ENCODE peak calls at places on chromosomes 4 and X, in seven cellular contexts. K, M, J, Q, T, S and D are unnamed samples.
A peak's percentile ranks its signal among the peaks of the same experiment; 100 is the strongest.

GRCh38 chrX:73876897-73877296 is 313.9 kb downstream of the CHIC1 start:
- DNase-seq in K (no peak), Q (no peak), M (no peak), T (no peak), S (no peak), J (no peak), D (peak; percentile 0)

GRCh38 chr4:29309050-29309449 is 1411.1 kb upstream of the PCDH7 start:
- DNase-seq in Q (no peak), M (no peak), S (no peak), T (no peak), J (peak; percentile 33), K (no peak), D (no peak)

GRCh38 chr4:15989431-15989830 is 26.5 kb upstream of the FGFBP2 start:
- DNase-seq in S (no peak), J (no peak), M (no peak), Q (no peak), K (no peak), T (no peak), D (no peak)

GRCh38 chr4:178752954-178753525 is 1310.8 kb upstream of the AGA start:
- DNase-seq in J (no peak), M (no peak), T (no peak), S (no peak), Q (no peak), K (no peak), D (no peak)

GRCh38 chr4:167041524-167041923 is 192.8 kb downstream of the SPOCK3 start:
- DNase-seq in Q (no peak), J (no peak), M (no peak), K (no peak), T (no peak), S (no peak), D (no peak)

GRCh38 chrX:15242899-15243555 is 26.9 kb downstream of the ASB9 start:
- DNase-seq in Q (peak; percentile 24), M (peak; percentile 56), J (peak; percentile 51), K (peak; percentile 37), T (peak; percentile 5), S (peak; percentile 4), D (peak; percentile 62)

GRCh38 chr4:73901031-73901430 is 31.8 kb downstream of the CXCL1 start:
- DNase-seq in M (no peak), Q (no peak), J (no peak), S (no peak), T (no peak), K (no peak), D (no peak)

GRCh38 chr4:123416462-123416861 is 19.9 kb downstream of the SPRY1 start:
- DNase-seq in S (no peak), M (no peak), J (no peak), T (no peak), Q (no peak), K (no peak), D (no peak)

GRCh38 chr4:140242357-140243284 is 88.6 kb upstream of the MAML3 start:
- DNase-seq in M (peak; percentile 46), T (no peak), Q (peak; percentile 34), K (no peak), S (no peak), J (no peak), D (no peak)

GRCh38 chr4:140238353-140239041 is 84.5 kb upstream of the MAML3 start:
- DNase-seq in Q (peak; percentile 88), M (peak; percentile 91), K (peak; percentile 86), T (peak; percentile 63), S (peak; percentile 87), J (no peak), D (peak; percentile 72)

GRCh38 chr4:140239311-140239710 is 85.3 kb upstream of the MAML3 start:
- DNase-seq in M (no peak), J (no peak), T (no peak), Q (no peak), K (no peak), S (no peak), D (no peak)

GRCh38 chr4:140237616-140238352 is 83.8 kb upstream of the MAML3 start:
- DNase-seq in S (peak; percentile 72), K (peak; percentile 78), T (peak; percentile 50), Q (peak; percentile 66), J (peak; percentile 72), M (peak; percentile 80), D (peak; percentile 73)

DNA sequence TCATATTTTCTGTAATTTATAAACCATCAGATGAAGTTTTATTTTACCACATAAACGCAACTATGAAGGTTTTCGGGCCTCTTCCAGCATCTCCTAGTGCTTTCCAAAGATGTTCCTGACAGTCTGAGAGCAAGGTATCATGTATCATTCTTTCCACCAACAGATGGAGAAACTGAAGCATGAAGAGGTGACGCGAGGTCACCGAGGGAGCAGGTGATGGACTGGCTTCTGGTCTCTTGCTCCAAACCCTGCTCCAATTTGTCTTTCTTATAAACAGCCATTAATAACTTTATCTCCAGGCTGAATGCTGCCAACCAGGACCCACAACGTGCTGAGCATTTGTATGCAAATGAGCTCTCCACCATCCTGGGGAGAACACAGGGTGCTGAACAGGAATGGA is 86.3 kb upstream of the MAML3 start:
- DNase-seq in T (no peak), M (no peak), K (no peak), S (no peak), Q (no peak), J (no peak), D (no peak)
- H3K4me1 ChIP-seq in T (peaks cover 13% of the 10 kb centered on the region), M (peaks cover 27% of the 10 kb centered on the region), K (peaks cover 27% of the 10 kb centered on the region), S (peaks cover 38% of the 10 kb centered on the region), Q (peaks cover 22% of the 10 kb centered on the region), J (peaks cover 16% of the 10 kb centered on the region), D (peaks cover 3% of the 10 kb centered on the region)

DNA sequence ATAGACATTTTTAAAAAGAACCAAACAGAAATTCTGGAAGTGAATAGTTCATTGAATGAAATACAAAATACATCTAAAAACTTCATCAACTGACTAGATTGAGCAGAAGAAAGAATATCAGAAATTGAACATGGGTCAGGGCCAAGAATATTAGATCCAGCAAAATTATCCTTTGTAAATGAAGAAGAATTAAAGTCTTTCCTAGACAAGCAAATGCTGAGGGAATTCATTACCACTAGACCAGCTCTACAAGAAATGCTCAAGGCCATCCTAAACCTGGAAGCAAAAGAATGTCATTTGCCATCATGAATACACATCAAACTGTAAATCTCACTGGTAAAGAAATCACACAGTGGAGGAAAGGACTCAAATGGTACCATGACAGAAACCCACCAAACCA is 72.7 kb upstream of the RPL34 start:
- DNase-seq in M (no peak), K (no peak), S (no peak), T (no peak), J (no peak), Q (no peak), D (no peak)
- H3K9me3 ChIP-seq in M (no peaks in the 10 kb centered on the region), K (no peaks in the 10 kb centered on the region), S (peaks cover 36% of the 10 kb centered on the region), T (no peaks in the 10 kb centered on the region), J (peaks cover 33% of the 10 kb centered on the region), Q (no peaks in the 10 kb centered on the region), D (no peaks in the 10 kb centered on the region)

GRCh38 chr4:7898385-7898784 is 41.3 kb downstream of the AFAP1 start:
- DNase-seq in M (no peak), T (no peak), Q (no peak), J (peak; percentile 50), S (no peak), K (no peak), D (no peak)

GRCh38 chr4:7901274-7901845 is 38.3 kb downstream of the AFAP1 start:
- DNase-seq in J (no peak), S (no peak), K (no peak), M (no peak), T (no peak), Q (no peak), D (no peak)

GRCh38 chr4:7902101-7902553 is 37.5 kb downstream of the AFAP1 start:
- DNase-seq in J (no peak), S (no peak), T (no peak), K (no peak), M (no peak), Q (no peak), D (no peak)

GRCh38 chr4:7899184-7899583 is 40.5 kb downstream of the AFAP1 start:
- DNase-seq in Q (no peak), T (no peak), M (no peak), S (no peak), J (no peak), K (no peak), D (no peak)

DNA sequence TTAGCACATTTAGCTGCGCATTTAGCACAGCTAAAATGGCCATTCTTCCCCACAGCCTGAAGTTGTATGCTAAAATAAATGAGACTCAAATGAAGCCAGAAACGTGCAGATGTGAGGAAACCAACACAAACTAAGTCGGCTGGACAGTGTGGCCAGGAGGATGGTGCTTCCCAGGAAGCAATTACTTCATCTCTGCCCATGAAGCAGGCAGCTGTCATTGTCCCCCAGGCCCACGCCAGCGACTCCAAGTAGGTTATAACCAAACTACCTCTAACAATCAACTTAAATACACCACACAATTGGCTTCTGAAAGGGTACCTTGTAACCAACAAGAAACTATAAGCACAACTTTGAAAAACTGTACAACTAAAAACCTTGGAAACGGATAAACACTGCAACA is 39.3 kb downstream of the AFAP1 start:
- DNase-seq in J (peak; percentile 44), T (no peak), K (no peak), S (no peak), M (no peak), Q (no peak), D (no peak)
- H3K4me1 ChIP-seq in J (peaks cover 18% of the 10 kb centered on the region), T (no peaks in the 10 kb centered on the region), K (peaks cover 5% of the 10 kb centered on the region), S (peaks cover 41% of the 10 kb centered on the region), M (no peaks in the 10 kb centered on the region), Q (peaks cover 5% of the 10 kb centered on the region), D (no peaks in the 10 kb centered on the region)

GRCh38 chrX:153526040-153526439 is 8.6 kb downstream of the ATP2B3 start:
- DNase-seq in M (no peak), T (no peak), Q (no peak), J (no peak), K (no peak), S (no peak), D (no peak)
- H3K9me3 ChIP-seq in M (no peaks in the 10 kb centered on the region), T (no peaks in the 10 kb centered on the region), Q (no peaks in the 10 kb centered on the region), J (no peaks in the 10 kb centered on the region), K (no peaks in the 10 kb centered on the region), S (no peaks in the 10 kb centered on the region), D (no peaks in the 10 kb centered on the region)

GRCh38 chr4:168551945-168552695 is 55.3 kb downstream of the PALLD start:
- DNase-seq in J (no peak), S (no peak), Q (no peak), K (no peak), T (no peak), M (no peak), D (no peak)

GRCh38 chr4:168557658-168558057 is 60.8 kb downstream of the PALLD start:
- DNase-seq in K (no peak), Q (no peak), S (no peak), M (no peak), T (no peak), J (no peak), D (no peak)

GRCh38 chr4:168553714-168554370 is 57.0 kb downstream of the PALLD start:
- DNase-seq in K (no peak), M (no peak), T (no peak), S (no peak), Q (no peak), J (no peak), D (no peak)

GRCh38 chr4:168558587-168558986 is 61.7 kb downstream of the PALLD start:
- DNase-seq in M (no peak), K (no peak), Q (no peak), S (no peak), T (no peak), J (no peak), D (peak; percentile 40)

DNA sequence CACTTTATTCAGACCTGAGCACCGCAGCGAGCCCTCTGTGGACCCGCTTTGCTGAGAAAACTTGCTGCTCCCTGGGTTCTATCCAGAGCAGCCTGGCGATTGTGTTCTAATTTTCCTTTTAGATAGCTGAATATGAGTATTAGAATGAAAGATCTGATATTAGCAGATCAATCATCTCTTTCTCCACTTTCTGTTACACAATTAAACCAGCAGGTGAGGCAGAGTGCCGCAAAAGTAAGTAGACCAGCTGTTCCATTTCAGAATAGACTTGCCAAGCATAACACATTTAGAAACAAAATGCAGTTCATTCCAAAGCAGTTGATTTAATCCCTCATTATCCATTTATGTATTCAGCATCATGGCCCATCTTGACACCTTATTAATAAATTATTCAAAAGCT is 58.6 kb downstream of the PALLD start:
- DNase-seq in T (no peak), M (no peak), S (no peak), J (no peak), Q (no peak), K (no peak), D (no peak)
- H3K4me1 ChIP-seq in T (no peaks in the 10 kb centered on the region), M (no peaks in the 10 kb centered on the region), S (peaks cover 31% of the 10 kb centered on the region), J (peaks cover 8% of the 10 kb centered on the region), Q (peaks cover 10% of the 10 kb centered on the region), K (no peaks in the 10 kb centered on the region), D (peaks cover 3% of the 10 kb centered on the region)